ENCODE peak calls at places on chromosomes 1 and 21, in seven cellular contexts. One of them, this sample, is unnamed.

GRCh38 chr1:200206340-200206739 is 178.8 kb downstream of the NR5A2 start:
- DNase-seq in pancreas: no peak
- DNase-seq in GM13977: no peak
- DNase-seq in cardiac fibroblast: peak
- DNase-seq in adrenal gland: no peak
- DNase-seq in IMR-90: peak
- DNase-seq in type B pancreatic cell: no peak
- DNase-seq in this sample: no peak

GRCh38 chr1:22753396-22754083 is 42.9 kb downstream of the EPHB2 start:
- DNase-seq in pancreas: no peak
- DNase-seq in GM13977: no peak
- DNase-seq in cardiac fibroblast: peak
- DNase-seq in adrenal gland: no peak
- DNase-seq in IMR-90: peak
- DNase-seq in type B pancreatic cell: no peak
- DNase-seq in this sample: peak

GRCh38 chr21:29753216-29753615 is 186.6 kb downstream of the GRIK1 start:
- DNase-seq in pancreas: no peak
- DNase-seq in GM13977: no peak
- DNase-seq in cardiac fibroblast: peak
- DNase-seq in adrenal gland: no peak
- DNase-seq in IMR-90: no peak
- DNase-seq in type B pancreatic cell: no peak
- DNase-seq in this sample: no peak

GRCh38 chr1:221598122-221598521 is 143.8 kb downstream of the DUSP10 start:
- DNase-seq in pancreas: no peak
- DNase-seq in GM13977: no peak
- DNase-seq in cardiac fibroblast: no peak
- DNase-seq in adrenal gland: no peak
- DNase-seq in IMR-90: no peak
- DNase-seq in type B pancreatic cell: no peak
- DNase-seq in this sample: no peak

GRCh38 chr1:187985145-187985896 is 1156.6 kb downstream of the PLA2G4A start:
- DNase-seq in pancreas: no peak
- DNase-seq in GM13977: no peak
- DNase-seq in cardiac fibroblast: no peak
- DNase-seq in adrenal gland: no peak
- DNase-seq in IMR-90: no peak
- DNase-seq in type B pancreatic cell: no peak
- DNase-seq in this sample: no peak

GRCh38 chr21:34126269-34126668 is 52.9 kb downstream of the MRPS6 start:
- DNase-seq in pancreas: no peak
- DNase-seq in GM13977: no peak
- DNase-seq in cardiac fibroblast: peak
- DNase-seq in adrenal gland: no peak
- DNase-seq in IMR-90: peak
- DNase-seq in type B pancreatic cell: no peak
- DNase-seq in this sample: no peak

GRCh38 chr1:116624040-116624439 is 43.5 kb downstream of the IGSF3 start:
- DNase-seq in pancreas: no peak
- DNase-seq in GM13977: no peak
- DNase-seq in cardiac fibroblast: no peak
- DNase-seq in adrenal gland: no peak
- DNase-seq in IMR-90: no peak
- DNase-seq in type B pancreatic cell: no peak
- DNase-seq in this sample: no peak

GRCh38 chr1:77134359-77134758 is 84.9 kb downstream of the PIGK start:
- DNase-seq in pancreas: no peak
- DNase-seq in GM13977: no peak
- DNase-seq in cardiac fibroblast: peak
- DNase-seq in adrenal gland: no peak
- DNase-seq in IMR-90: peak
- DNase-seq in type B pancreatic cell: no peak
- DNase-seq in this sample: no peak

GRCh38 chr1:55321947-55322346 is 106.8 kb upstream of the USP24 start:
- DNase-seq in pancreas: no peak
- DNase-seq in GM13977: no peak
- DNase-seq in cardiac fibroblast: peak
- DNase-seq in adrenal gland: no peak
- DNase-seq in IMR-90: peak
- DNase-seq in type B pancreatic cell: no peak
- DNase-seq in this sample: no peak

GRCh38 chr1:41811051-41811795 is 107.5 kb downstream of the HIVEP3 start:
- DNase-seq in pancreas: no peak
- DNase-seq in GM13977: peak
- DNase-seq in cardiac fibroblast: peak
- DNase-seq in adrenal gland: no peak
- DNase-seq in IMR-90: peak
- DNase-seq in type B pancreatic cell: no peak
- DNase-seq in this sample: no peak

GRCh38 chr1:181064702-181065101 is 23.8 kb upstream of the IER5 start:
- DNase-seq in pancreas: no peak
- DNase-seq in GM13977: no peak
- DNase-seq in cardiac fibroblast: no peak
- DNase-seq in adrenal gland: no peak
- DNase-seq in IMR-90: no peak
- DNase-seq in type B pancreatic cell: no peak
- DNase-seq in this sample: no peak

GRCh38 chr1:180027949-180028445 is 73.4 kb downstream of the CEP350 start:
- DNase-seq in pancreas: no peak
- DNase-seq in GM13977: no peak
- DNase-seq in cardiac fibroblast: peak
- DNase-seq in adrenal gland: no peak
- DNase-seq in IMR-90: peak
- DNase-seq in type B pancreatic cell: no peak
- DNase-seq in this sample: no peak

GRCh38 chr1:58190614-58191013 is 355.9 kb downstream of the OMA1 start:
- DNase-seq in pancreas: no peak
- DNase-seq in GM13977: no peak
- DNase-seq in cardiac fibroblast: no peak
- DNase-seq in adrenal gland: no peak
- DNase-seq in IMR-90: no peak
- DNase-seq in type B pancreatic cell: no peak
- DNase-seq in this sample: no peak

GRCh38 chr21:44485254-44485793 is 30.0 kb downstream of the LRRC3 start:
- DNase-seq in pancreas: no peak
- DNase-seq in GM13977: no peak
- DNase-seq in cardiac fibroblast: peak
- DNase-seq in adrenal gland: no peak
- DNase-seq in IMR-90: peak
- DNase-seq in type B pancreatic cell: peak
- DNase-seq in this sample: no peak

GRCh38 chr1:68346192-68346808 is 103.5 kb downstream of the RPE65 start:
- DNase-seq in pancreas: no peak
- DNase-seq in GM13977: peak
- DNase-seq in cardiac fibroblast: peak
- DNase-seq in adrenal gland: no peak
- DNase-seq in IMR-90: peak
- DNase-seq in type B pancreatic cell: no peak
- DNase-seq in this sample: no peak

GRCh38 chr1:92317836-92318493 is 19.1 kb downstream of the RPAP2 start:
- DNase-seq in pancreas: no peak
- DNase-seq in GM13977: no peak
- DNase-seq in cardiac fibroblast: peak
- DNase-seq in adrenal gland: no peak
- DNase-seq in IMR-90: no peak
- DNase-seq in type B pancreatic cell: no peak
- DNase-seq in this sample: no peak

GRCh38 chr21:45421071-45421845 is 16.3 kb downstream of the COL18A1 start:
- DNase-seq in pancreas: no peak
- DNase-seq in GM13977: no peak
- DNase-seq in cardiac fibroblast: no peak
- DNase-seq in adrenal gland: peak
- DNase-seq in IMR-90: no peak
- DNase-seq in type B pancreatic cell: no peak
- DNase-seq in this sample: no peak

GRCh38 chr1:164534863-164535590 is 24.0 kb upstream of the PBX1 start:
- DNase-seq in pancreas: no peak
- DNase-seq in GM13977: no peak
- DNase-seq in cardiac fibroblast: no peak
- DNase-seq in adrenal gland: no peak
- DNase-seq in IMR-90: no peak
- DNase-seq in type B pancreatic cell: no peak
- DNase-seq in this sample: no peak

GRCh38 chr1:70146488-70146887 is 58.9 kb downstream of the LRRC40 start:
- DNase-seq in pancreas: no peak
- DNase-seq in GM13977: no peak
- DNase-seq in cardiac fibroblast: peak
- DNase-seq in adrenal gland: no peak
- DNase-seq in IMR-90: peak
- DNase-seq in type B pancreatic cell: no peak
- DNase-seq in this sample: no peak

GRCh38 chr1:36542962-36543515 is 60.3 kb upstream of the CSF3R start:
- DNase-seq in pancreas: no peak
- DNase-seq in GM13977: no peak
- DNase-seq in cardiac fibroblast: no peak
- DNase-seq in adrenal gland: no peak
- DNase-seq in IMR-90: no peak
- DNase-seq in type B pancreatic cell: no peak
- DNase-seq in this sample: no peak

GRCh38 chr21:23881783-23882182 is 1725.5 kb downstream of the MRPL39 start:
- DNase-seq in pancreas: no peak
- DNase-seq in GM13977: no peak
- DNase-seq in cardiac fibroblast: no peak
- DNase-seq in adrenal gland: no peak
- DNase-seq in IMR-90: no peak
- DNase-seq in type B pancreatic cell: no peak
- DNase-seq in this sample: no peak

GRCh38 chr1:84968865-84969264 is 28.0 kb downstream of the MCOLN2 start:
- DNase-seq in pancreas: no peak
- DNase-seq in GM13977: no peak
- DNase-seq in cardiac fibroblast: no peak
- DNase-seq in adrenal gland: no peak
- DNase-seq in IMR-90: no peak
- DNase-seq in type B pancreatic cell: no peak
- DNase-seq in this sample: no peak

GRCh38 chr1:183471748-183472487 is 381 bp upstream of the SMG7 start:
- DNase-seq in pancreas: peak
- DNase-seq in GM13977: peak
- DNase-seq in cardiac fibroblast: peak
- DNase-seq in adrenal gland: peak
- DNase-seq in IMR-90: peak
- DNase-seq in type B pancreatic cell: peak
- DNase-seq in this sample: peak
- TF ChIP-seq CTCF in pancreas: no peak
- TF ChIP-seq CTCF in GM13977: peak
- TF ChIP-seq CTCF in cardiac fibroblast: no peak
- TF ChIP-seq CTCF in adrenal gland: no peak
- TF ChIP-seq CTCF in IMR-90: no peak
- TF ChIP-seq CTCF in type B pancreatic cell: no peak
- TF ChIP-seq CTCF in this sample: no peak

GRCh38 chr21:38077504-38077903 is 161.2 kb upstream of the KCNJ6 start:
- DNase-seq in pancreas: no peak
- DNase-seq in GM13977: no peak
- DNase-seq in cardiac fibroblast: no peak
- DNase-seq in adrenal gland: no peak
- DNase-seq in IMR-90: no peak
- DNase-seq in type B pancreatic cell: no peak
- DNase-seq in this sample: no peak

GRCh38 chr21:38083534-38083933 is 167.3 kb upstream of the KCNJ6 start:
- DNase-seq in pancreas: no peak
- DNase-seq in GM13977: no peak
- DNase-seq in cardiac fibroblast: no peak
- DNase-seq in adrenal gland: no peak
- DNase-seq in IMR-90: no peak
- DNase-seq in type B pancreatic cell: no peak
- DNase-seq in this sample: no peak

GRCh38 chr21:38080888-38081287 is 164.6 kb upstream of the KCNJ6 start:
- DNase-seq in pancreas: no peak
- DNase-seq in GM13977: no peak
- DNase-seq in cardiac fibroblast: no peak
- DNase-seq in adrenal gland: no peak
- DNase-seq in IMR-90: no peak
- DNase-seq in type B pancreatic cell: no peak
- DNase-seq in this sample: no peak

GRCh38 chr21:38082936-38083335 is 166.7 kb upstream of the KCNJ6 start:
- DNase-seq in pancreas: no peak
- DNase-seq in GM13977: no peak
- DNase-seq in cardiac fibroblast: no peak
- DNase-seq in adrenal gland: no peak
- DNase-seq in IMR-90: no peak
- DNase-seq in type B pancreatic cell: no peak
- DNase-seq in this sample: no peak

GRCh38 chr21:38081663-38082062 is 165.4 kb upstream of the KCNJ6 start:
- DNase-seq in pancreas: no peak
- DNase-seq in GM13977: no peak
- DNase-seq in cardiac fibroblast: no peak
- DNase-seq in adrenal gland: no peak
- DNase-seq in IMR-90: no peak
- DNase-seq in type B pancreatic cell: no peak
- DNase-seq in this sample: no peak
- TF ChIP-seq CTCF in pancreas: no peak
- TF ChIP-seq CTCF in GM13977: no peak
- TF ChIP-seq CTCF in cardiac fibroblast: no peak
- TF ChIP-seq CTCF in adrenal gland: no peak
- TF ChIP-seq CTCF in IMR-90: no peak
- TF ChIP-seq CTCF in type B pancreatic cell: no peak
- TF ChIP-seq CTCF in this sample: no peak

DNA sequence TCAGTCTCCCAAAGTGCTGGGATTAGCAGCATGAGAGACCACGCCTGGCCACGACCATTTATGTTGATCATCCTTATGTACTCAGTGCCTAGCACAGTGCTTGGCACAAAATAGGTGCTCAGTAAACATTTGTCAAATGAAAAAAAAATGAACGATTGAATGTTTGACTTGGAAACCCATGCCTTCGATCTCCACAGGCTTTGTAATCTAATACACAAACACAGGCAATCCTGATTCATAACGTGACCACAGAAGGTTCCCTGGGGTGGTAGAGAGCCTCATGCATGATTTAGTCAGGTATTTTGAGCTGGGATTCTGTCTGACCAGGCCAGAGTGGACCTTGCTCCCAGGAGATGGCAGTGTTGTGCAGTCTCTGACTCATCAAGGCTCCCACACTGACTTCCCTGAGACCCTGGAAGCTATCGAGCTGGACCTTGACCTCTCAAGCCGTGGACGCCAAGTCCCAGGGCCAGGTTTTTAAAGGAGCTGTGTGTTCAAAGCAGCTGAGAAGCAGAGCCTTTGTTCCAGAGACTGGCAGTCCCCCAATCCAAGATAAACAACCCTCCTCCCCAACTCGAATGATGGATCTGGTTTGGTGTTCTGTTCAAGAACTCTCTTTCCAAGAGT is 81.1 kb downstream of the PGM1 start:
- DNase-seq in pancreas: peak
- DNase-seq in GM13977: peak
- DNase-seq in cardiac fibroblast: peak
- DNase-seq in adrenal gland: peak
- DNase-seq in IMR-90: peak
- DNase-seq in type B pancreatic cell: peak
- DNase-seq in this sample: peak
- TF ChIP-seq CTCF in pancreas: peak
- TF ChIP-seq CTCF in GM13977: peak
- TF ChIP-seq CTCF in cardiac fibroblast: peak
- TF ChIP-seq CTCF in adrenal gland: peak
- TF ChIP-seq CTCF in IMR-90: peak
- TF ChIP-seq CTCF in type B pancreatic cell: peak
- TF ChIP-seq CTCF in this sample: peak

DNA sequence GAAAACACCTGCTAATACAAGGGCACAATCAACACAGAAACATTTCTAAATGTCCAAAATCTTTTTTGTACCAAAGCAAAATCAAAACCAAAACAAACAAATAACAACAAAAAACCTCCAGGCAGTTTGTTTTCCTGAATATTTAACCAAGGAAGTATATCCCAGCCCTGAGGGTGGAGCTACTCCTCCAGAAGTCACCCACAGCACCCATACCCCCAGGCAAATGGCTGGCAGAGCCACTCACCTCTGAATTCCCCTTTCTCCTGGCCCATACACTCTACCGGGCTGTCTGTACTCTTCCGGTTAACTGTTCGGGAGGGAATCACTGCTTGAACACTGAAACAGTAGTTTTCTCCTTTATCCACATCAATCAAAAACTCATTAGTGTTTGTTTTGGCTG is 9.5 kb downstream of the F3 start:
- DNase-seq in pancreas: no peak
- DNase-seq in GM13977: no peak
- DNase-seq in cardiac fibroblast: no peak
- DNase-seq in adrenal gland: no peak
- DNase-seq in IMR-90: no peak
- DNase-seq in type B pancreatic cell: no peak
- DNase-seq in this sample: no peak
- TF ChIP-seq CTCF in pancreas: no peak
- TF ChIP-seq CTCF in GM13977: no peak
- TF ChIP-seq CTCF in cardiac fibroblast: no peak
- TF ChIP-seq CTCF in adrenal gland: no peak
- TF ChIP-seq CTCF in IMR-90: no peak
- TF ChIP-seq CTCF in type B pancreatic cell: no peak
- TF ChIP-seq CTCF in this sample: no peak

This sample was measured in right atrium auricular region.